ENCODE peak calls at places on chromosomes 2 and 18, in seven cellular contexts. U is neuronal stem cell, X is mesendoderm, Y is IMR-90, D is H9, O is H1, V is trophoblast cell. A is an unnamed sample.

GRCh38 chr2:69483024-69483423 is 45.8 kb upstream of the NFU1 start:
- DNase-seq in U (no peak), X (no peak), Y (no peak), D (no peak), O (no peak), V (no peak), A (no peak)

GRCh38 chr2:119190321-119190720 is 31.8 kb upstream of the C1QL2 start:
- DNase-seq in U (no peak), X (no peak), Y (no peak), D (no peak), O (no peak), V (peak), A (no peak)

GRCh38 chr2:207334631-207335371 is 169.1 kb upstream of the KLF7 start:
- DNase-seq in U (peak), X (peak), Y (peak), D (peak), O (peak), V (peak), A (peak)

GRCh38 chr2:233026211-233026813 is 6.2 kb upstream of the NEU2 start:
- DNase-seq in U (no peak), X (peak), Y (peak), D (no peak), O (no peak), V (peak), A (peak)

GRCh38 chr18:62187543-62188378 is 706 bp downstream of the RELCH start:
- DNase-seq in U (peak), X (peak), Y (peak), D (peak), O (peak), V (no peak), A (peak)

GRCh38 chr2:161335626-161336025 is 27.4 kb downstream of the PSMD14 start:
- DNase-seq in U (no peak), X (no peak), Y (no peak), D (no peak), O (no peak), V (no peak), A (no peak)

GRCh38 chr2:27240406-27240805 is 22.4 kb downstream of the SLC30A3 start:
- DNase-seq in U (no peak), X (no peak), Y (no peak), D (no peak), O (no peak), V (no peak), A (no peak)

GRCh38 chr2:48145845-48146452 is 239.7 kb upstream of the FBXO11 start:
- DNase-seq in U (no peak), X (peak), Y (peak), D (no peak), O (no peak), V (no peak), A (peak)

GRCh38 chr2:195434346-195434745 is 222.7 kb upstream of the SLC39A10 start:
- DNase-seq in U (no peak), X (no peak), Y (no peak), D (no peak), O (no peak), V (no peak), A (no peak)
- H2BK5ac ChIP-seq in U (no peak), X (no peak), Y (no peak), D (no peak), O (no peak), V (no peak), A (no peak)

DNA sequence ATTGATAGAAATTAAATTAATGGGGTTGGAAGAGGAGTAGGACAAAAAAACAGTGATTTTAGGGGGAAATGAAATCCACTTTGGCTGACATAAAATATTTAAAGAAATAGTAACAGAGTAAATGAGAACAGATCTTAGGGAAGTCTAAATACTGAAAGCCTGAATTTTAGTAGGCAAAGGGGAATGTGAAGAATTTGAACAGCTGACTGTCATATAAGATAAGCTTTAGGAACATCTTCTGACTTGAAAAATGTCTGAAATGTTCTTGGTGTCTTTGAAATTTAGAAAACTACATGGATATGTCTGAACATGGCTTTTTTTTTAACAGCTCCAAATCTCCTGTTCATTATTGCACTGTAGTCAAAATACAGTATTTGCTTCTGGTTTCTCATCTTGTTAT is 150.2 kb downstream of the CALCRL start:
- DNase-seq in U (no peak), X (peak), Y (no peak), D (no peak), O (no peak), V (no peak), A (peak)
- H3K27ac ChIP-seq in U (no peak), X (no peak), Y (no peak), D (no peak), O (no peak), V (no peak), A (no peak)

DNA sequence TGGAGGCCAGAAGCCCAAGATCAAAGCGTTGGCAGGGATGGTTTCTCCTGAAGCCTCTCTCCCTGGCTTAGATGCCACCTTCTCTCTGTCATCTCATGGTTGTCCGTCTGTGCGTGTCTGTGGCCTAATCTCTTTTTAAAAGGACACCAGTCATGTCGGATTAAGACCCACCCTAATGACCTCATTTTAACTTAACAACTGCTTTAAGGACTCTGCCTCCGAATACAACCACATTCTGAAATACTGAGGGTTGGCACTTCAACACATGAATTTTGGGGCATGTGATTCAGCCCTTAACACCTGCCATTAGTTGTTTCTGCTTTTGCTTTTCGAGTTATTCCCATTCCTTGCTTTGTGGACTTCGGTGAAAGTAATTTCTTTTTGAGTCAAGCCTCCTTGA is 97.8 kb upstream of the SMIM21 start:
- DNase-seq in U (no peak), X (no peak), Y (no peak), D (no peak), O (no peak), V (no peak), A (no peak)
- H2BK5ac ChIP-seq in U (no peak), X (no peak), Y (no peak), D (no peak), O (no peak), V (no peak), A (no peak)

GRCh38 chr2:25566694-25567093 is 106.7 kb downstream of the DTNB start:
- DNase-seq in U (no peak), X (no peak), Y (peak), D (no peak), O (no peak), V (no peak), A (peak)
- H3K27ac ChIP-seq in U (no peak), X (no peak), Y (no peak), D (no peak), O (no peak), V (no peak), A (no peak)

A was measured in mesenchymal stem cell.